ENCODE peak calls at places on chromosome 4, in seven cellular contexts. M, H, D, L, R, A and V are unnamed samples.
A peak's percentile ranks its signal among the peaks of the same experiment; 100 is the strongest.

GRCh38 chr4:123017636-123018390 is 95.4 kb upstream of the NUDT6 start:
- DNase-seq in A (no peak), H (peak; percentile 56), L (no peak), M (peak; percentile 60), R (no peak), D (no peak), V (no peak)

GRCh38 chr4:68180858-68181531 is 51.3 kb upstream of the TMPRSS11F start:
- DNase-seq in L (no peak), R (no peak), H (no peak), D (no peak), M (peak; percentile 44), A (no peak), V (no peak)

GRCh38 chr4:89712141-89712540 is 124.8 kb downstream of the SNCA start:
- DNase-seq in A (no peak), H (peak; percentile 67), D (no peak), R (no peak), M (peak; percentile 63), L (no peak), V (no peak)

GRCh38 chr4:119132306-119132705 is 3.3 kb upstream of the MYOZ2 start:
- DNase-seq in L (no peak), M (no peak), D (no peak), A (no peak), H (peak; percentile 28), R (no peak), V (no peak)

GRCh38 chr4:121070274-121070673 is 2.1 kb downstream of the NDNF start:
- DNase-seq in H (no peak), A (peak; percentile 46), M (no peak), D (no peak), R (no peak), L (no peak), V (no peak)

GRCh38 chr4:74539043-74539790 is 94.3 kb downstream of the AREG start:
- DNase-seq in D (no peak), M (peak; percentile 82), L (no peak), A (no peak), R (no peak), H (no peak), V (no peak)

GRCh38 chr4:5162909-5163508 is 111.7 kb downstream of the STK32B start:
- DNase-seq in M (no peak), A (peak; percentile 13), H (no peak), D (no peak), R (no peak), L (no peak), V (no peak)

GRCh38 chr4:109691411-109691920 is 11.8 kb downstream of the CASP6 start:
- DNase-seq in M (no peak), A (no peak), H (peak; percentile 5), L (no peak), D (no peak), R (no peak), V (no peak)

GRCh38 chr4:77193511-77194236 is 36.7 kb downstream of the CCNG2 start:
- DNase-seq in D (peak; percentile 89), R (peak; percentile 69), A (peak; percentile 91), L (peak; percentile 62), H (no peak), M (no peak), V (peak; percentile 81)

GRCh38 chr4:147578057-147578476 is 39.1 kb upstream of the TMEM184C start:
- DNase-seq in M (peak; percentile 91), A (no peak), L (no peak), R (no peak), H (peak; percentile 99), D (no peak), V (no peak)

GRCh38 chr4:94419956-94420355 is 31.8 kb upstream of the PDLIM5 start:
- DNase-seq in H (peak; percentile 78), M (peak; percentile 73), R (no peak), L (no peak), A (no peak), D (no peak), V (no peak)

GRCh38 chr4:184732126-184732525 is 1.8 kb downstream of the CENPU start:
- DNase-seq in L (no peak), H (peak; percentile 35), R (no peak), D (no peak), A (no peak), M (no peak), V (no peak)

GRCh38 chr4:174948826-174949225 is 30.7 kb downstream of the ADAM29 start:
- DNase-seq in L (no peak), A (no peak), D (no peak), R (no peak), H (no peak), M (no peak), V (no peak)

GRCh38 chr4:125780747-125781146 is 466.0 kb downstream of the FAT4 start:
- DNase-seq in A (no peak), D (no peak), L (no peak), H (no peak), M (no peak), R (no peak), V (no peak)

GRCh38 chr4:110970642-110971041 is 347.8 kb upstream of the PITX2 start:
- DNase-seq in H (peak; percentile 45), A (peak; percentile 73), D (peak; percentile 14), L (peak; percentile 26), M (peak; percentile 23), R (no peak), V (peak; percentile 2)

GRCh38 chr4:142648378-142648777 is 197.7 kb downstream of the INPP4B start:
- DNase-seq in A (no peak), R (no peak), D (no peak), H (no peak), L (no peak), M (no peak), V (no peak)

GRCh38 chr4:128954941-128955340 is 138.4 kb downstream of the SCLT1 start:
- DNase-seq in M (no peak), A (no peak), L (no peak), D (no peak), H (no peak), R (no peak), V (no peak)

GRCh38 chr4:98601719-98602118 is 56.7 kb downstream of the TSPAN5 start:
- DNase-seq in D (peak; percentile 55), R (no peak), L (no peak), A (no peak), H (no peak), M (peak; percentile 39), V (no peak)

DNA sequence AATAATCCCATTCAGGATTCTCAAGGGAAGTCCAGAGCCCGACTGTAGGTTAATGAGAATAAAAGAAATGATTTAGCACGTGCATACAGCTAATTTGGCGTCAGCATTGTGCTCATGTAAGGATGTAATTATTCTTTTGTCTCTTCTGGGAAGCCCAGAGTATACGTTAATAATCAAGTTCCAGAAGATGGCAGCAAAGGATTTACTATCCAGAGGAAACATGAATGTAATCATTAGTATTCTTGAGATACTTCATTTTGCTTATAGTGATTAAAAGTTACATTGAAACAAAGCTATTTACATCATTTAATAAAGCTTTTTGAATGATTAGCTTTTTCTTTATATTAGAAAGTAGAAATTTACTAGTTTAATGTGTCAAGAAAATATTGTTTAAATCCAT is 27.1 kb upstream of the MAP9 start:
- DNase-seq in H (peak; percentile 72), M (peak; percentile 58), R (no peak), D (no peak), L (no peak), A (no peak), V (no peak)
- TF ChIP-seq CTCF in H (peak; percentile 72), M (peak; percentile 18), R (no peak), D (no peak), L (no peak), A (peak; percentile 52), V (no peak)

GRCh38 chr4:31041385-31041784 is 321.2 kb downstream of the PCDH7 start:
- DNase-seq in M (no peak), A (no peak), R (no peak), D (no peak), H (no peak), L (no peak), V (no peak)

GRCh38 chr4:31043382-31044062 is 323.4 kb downstream of the PCDH7 start:
- DNase-seq in A (no peak), M (no peak), D (no peak), H (no peak), L (no peak), R (no peak), V (no peak)

GRCh38 chr4:31051151-31051550 is 331.0 kb downstream of the PCDH7 start:
- DNase-seq in R (no peak), H (peak; percentile 68), D (no peak), A (no peak), M (no peak), L (no peak), V (no peak)

GRCh38 chr4:31045151-31045550 is 325.0 kb downstream of the PCDH7 start:
- DNase-seq in A (no peak), H (no peak), M (no peak), R (no peak), L (no peak), D (no peak), V (no peak)

DNA sequence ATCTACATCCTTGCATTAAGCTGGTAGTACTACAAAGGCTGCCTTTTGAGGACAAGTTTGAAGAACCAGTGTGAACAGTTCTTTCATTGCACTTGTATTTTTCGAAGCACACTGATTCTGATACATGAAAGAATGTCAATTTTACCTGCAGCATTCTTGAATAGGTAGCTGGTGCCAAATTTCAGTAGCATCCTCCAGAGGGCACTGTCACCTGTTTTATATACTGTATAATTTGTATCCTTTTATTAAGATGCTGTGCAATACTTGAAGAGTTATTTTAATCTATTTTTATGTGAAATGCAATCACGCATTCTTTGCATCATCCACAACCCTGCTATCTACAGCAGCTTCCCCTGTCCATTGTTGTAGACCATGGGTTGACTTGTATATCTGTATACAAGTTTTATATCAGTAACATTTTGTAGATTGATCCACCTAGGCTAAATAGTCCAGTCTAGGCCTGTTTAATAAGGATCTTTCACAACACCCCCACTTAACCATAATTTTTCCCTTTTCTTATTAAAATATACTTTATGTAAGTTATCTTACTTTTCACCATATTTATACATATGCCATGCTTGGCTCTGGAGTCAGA is 325.7 kb downstream of the PCDH7 start:
- DNase-seq in D (no peak), L (peak; percentile 56), A (no peak), H (peak; percentile 24), M (peak; percentile 52), R (no peak), V (no peak)
- TF ChIP-seq CTCF in D (no peak), L (peak; percentile 41), A (peak; percentile 81), H (peak; percentile 46), M (peak; percentile 58), R (peak; percentile 38), V (peak; percentile 39)

GRCh38 chr4:53885668-53886067 is 178.7 kb downstream of the CHIC2 start:
- DNase-seq in H (no peak), R (no peak), D (no peak), L (no peak), A (no peak), M (no peak), V (no peak)

GRCh38 chr4:53889335-53890084 is 174.9 kb downstream of the CHIC2 start:
- DNase-seq in R (no peak), M (no peak), A (no peak), L (no peak), D (no peak), H (peak; percentile 76), V (no peak)

GRCh38 chr4:53886090-53886489 is 178.3 kb downstream of the CHIC2 start:
- DNase-seq in L (no peak), M (no peak), H (no peak), D (no peak), A (no peak), R (no peak), V (no peak)
- TF ChIP-seq CTCF in L (no peak), M (no peak), H (no peak), D (no peak), A (no peak), R (no peak), V (no peak)

DNA sequence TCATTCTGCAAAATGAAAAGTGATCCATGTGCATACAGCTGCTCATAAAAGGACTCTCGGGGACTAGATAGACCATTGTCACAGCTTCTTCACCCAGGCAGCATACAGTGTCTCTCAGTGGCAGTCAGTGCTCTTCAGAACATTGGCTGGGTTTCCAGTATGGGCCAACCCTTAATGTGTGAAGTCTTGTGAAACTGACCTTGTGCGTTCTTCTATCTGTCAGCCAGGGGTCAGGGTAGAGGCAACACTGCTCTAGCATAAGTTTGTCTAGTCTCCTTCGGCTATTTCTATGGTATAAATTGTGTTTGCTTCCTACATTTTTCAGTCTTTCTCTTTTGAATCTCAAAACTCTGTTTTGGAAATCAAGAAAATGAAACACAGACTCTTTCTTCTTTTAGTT is 37.0 kb upstream of the SMIM31 start:
- DNase-seq in D (no peak), H (no peak), R (no peak), L (no peak), M (no peak), A (peak; percentile 39), V (no peak)
- TF ChIP-seq CTCF in D (no peak), H (no peak), R (peak; percentile 35), L (no peak), M (no peak), A (peak; percentile 68), V (peak; percentile 22)